ENCODE peak calls at places on chromosomes 4 and X, in six cellular contexts. T is KBM-7; M is omental fat pad; V is SW 1271; C is stimulated activated naive CD8-positive, alpha-beta T cell treated with anti-CD3 and anti-CD28 coated beads, Interleukin-15, Interleukin-2, amounts not matched to agents 100 U/mL and 50 U/mL, for 24 hours; D is neural progenitor cell. X is an unnamed sample.

GRCh38 chrX:19869195-19869594 is 18.2 kb downstream of the SH3KBP1 start:
- DNase-seq in T (no peak), M (no peak), V (no peak), C (no peak), D (no peak), X (no peak)

GRCh38 chrX:4764888-4765287 is 1051.4 kb upstream of the PRKX start:
- DNase-seq in T (no peak), M (no peak), V (peak; percentile 53), C (no peak), D (no peak), X (no peak)

GRCh38 chr4:151604238-151604637 is 156.6 kb downstream of the GATB start:
- DNase-seq in T (no peak), M (no peak), V (peak; percentile 5), C (no peak), D (no peak), X (no peak)

GRCh38 chrX:108582151-108582550 is 142.5 kb downstream of the COL4A5 start:
- DNase-seq in T (no peak), M (no peak), V (no peak), C (no peak), D (peak; percentile 26), X (no peak)

GRCh38 chrX:24515447-24515846 is 50.4 kb downstream of the PDK3 start:
- DNase-seq in T (no peak), M (no peak), V (no peak), C (no peak), D (peak; percentile 48), X (peak; percentile 40)

GRCh38 chr4:30717208-30718020 is 2.8 kb upstream of the PCDH7 start:
- DNase-seq in T (peak; percentile 62), M (no peak), V (peak; percentile 72), C (peak; percentile 13), D (peak; percentile 85), X (no peak)

GRCh38 chr4:10841697-10842096 is 157.1 kb upstream of the CLNK start:
- DNase-seq in T (no peak), M (no peak), V (no peak), C (no peak), D (no peak), X (no peak)

GRCh38 chr4:123825596-123826291 is 429.1 kb downstream of the SPRY1 start:
- DNase-seq in T (no peak), M (no peak), V (no peak), C (no peak), D (no peak), X (no peak)

GRCh38 chrX:19334945-19335626 is 8.6 kb upstream of the PDHA1 start:
- DNase-seq in T (peak; percentile 80), M (no peak), V (peak; percentile 2), C (peak; percentile 8), D (peak; percentile 62), X (no peak)

GRCh38 chr4:76923619-76924357 is 25.8 kb upstream of the SEPTIN11 start:
- DNase-seq in T (no peak), M (no peak), V (no peak), C (no peak), D (no peak), X (no peak)

GRCh38 chrX:103585421-103586313 is at the start of gene TCEAL4:
- DNase-seq in T (peak; percentile 39), M (no peak), V (peak; percentile 23), C (peak; percentile 57), D (peak; percentile 60), X (peak; percentile 43)

GRCh38 chr4:147498031-147498700 is 17.3 kb downstream of the EDNRA start:
- DNase-seq in T (no peak), M (no peak), V (no peak), C (no peak), D (no peak), X (no peak)

GRCh38 chr4:140944539-140944938 is 188.4 kb upstream of the TBC1D9 start:
- DNase-seq in T (no peak), M (no peak), V (no peak), C (no peak), D (no peak), X (peak; percentile 15)

GRCh38 chr4:68336530-68336929 is 13.4 kb downstream of the YTHDC1 start:
- DNase-seq in T (no peak), M (no peak), V (no peak), C (no peak), D (no peak), X (no peak)

GRCh38 chrX:18630956-18631355 is 41.0 kb downstream of the RS1 start:
- DNase-seq in T (no peak), M (no peak), V (no peak), C (no peak), D (no peak), X (no peak)

GRCh38 chrX:1386338-1387127 is 5.4 kb downstream of the SLC25A6 start:
- DNase-seq in T (no peak), M (no peak), V (no peak), C (no peak), D (no peak), X (no peak)